ENCODE peak calls at places on chromosome 22, in five cellular contexts. A, D, L, T and Z are unnamed samples.

GRCh38 chr22:50250555-50251471 is at the start of gene HDAC10:
- DNase-seq in A (no peak), D (peak; percentile 88), L (peak; percentile 84), T (peak; percentile 81), Z (peak; percentile 96)

GRCh38 chr22:50627914-50628542 is at the start of gene ARSA:
- DNase-seq in A (no peak), D (peak; percentile 82), L (peak; percentile 58), T (peak; percentile 76), Z (peak; percentile 91)

GRCh38 chr22:46082633-46083032 is 67.7 kb upstream of the PPARA start:
- DNase-seq in A (no peak), D (no peak), L (no peak), T (no peak), Z (no peak)

GRCh38 chr22:17257091-17257490 is 37.9 kb upstream of the ADA2 start:
- DNase-seq in A (no peak), D (no peak), L (no peak), T (no peak), Z (no peak)

GRCh38 chr22:42902875-42903510 is 45.9 kb upstream of the ARFGAP3 start:
- DNase-seq in A (no peak), D (no peak), L (no peak), T (no peak), Z (no peak)

GRCh38 chr22:34971456-34971855 is 94.5 kb upstream of the ISX start:
- DNase-seq in A (no peak), D (no peak), L (no peak), T (no peak), Z (no peak)

GRCh38 chr22:50218996-50219727 is 18.4 kb downstream of the SELENOO start:
- DNase-seq in A (no peak), D (no peak), L (no peak), T (peak; percentile 88), Z (no peak)

GRCh38 chr22:19674129-19674928 is 40.0 kb upstream of the SEPTIN5 start:
- DNase-seq in A (no peak), D (no peak), L (no peak), T (no peak), Z (no peak)

GRCh38 chr22:37735054-37735453 is 38.2 kb downstream of the TRIOBP start:
- DNase-seq in A (no peak), D (no peak), L (no peak), T (no peak), Z (no peak)

GRCh38 chr22:48896766-48897637 is 930.7 kb downstream of the BRD1 start:
- DNase-seq in A (no peak), D (no peak), L (no peak), T (no peak), Z (no peak)

GRCh38 chr22:21921184-21921721 is 31.4 kb downstream of the PPM1F start:
- DNase-seq in A (no peak), D (no peak), L (no peak), T (no peak), Z (no peak)

GRCh38 chr22:22554324-22555284 is 4.5 kb downstream of the PRAME start:
- DNase-seq in A (no peak), D (no peak), L (no peak), T (no peak), Z (peak; percentile 44)

GRCh38 chr22:37571258-37571991 is 8.5 kb downstream of the LGALS2 start:
- DNase-seq in A (no peak), D (no peak), L (no peak), T (no peak), Z (no peak)

GRCh38 chr22:32617271-32617670 is 142.7 kb downstream of the FBXO7 start:
- DNase-seq in A (no peak), D (no peak), L (no peak), T (no peak), Z (no peak)

GRCh38 chr22:29987143-29987542 is 93.1 kb upstream of the HORMAD2 start:
- DNase-seq in A (no peak), D (no peak), L (no peak), T (no peak), Z (no peak)

GRCh38 chr22:42257386-42257785 is 13.1 kb downstream of the TCF20 start:
- DNase-seq in A (no peak), D (no peak), L (no peak), T (no peak), Z (no peak)

GRCh38 chr22:24996420-24996952 is 44.0 kb downstream of the KIAA1671 start:
- DNase-seq in A (no peak), D (no peak), L (no peak), T (no peak), Z (no peak)

GRCh38 chr22:41833369-41834004 is 582 bp downstream of the SREBF2 start:
- DNase-seq in A (no peak), D (peak; percentile 83), L (peak; percentile 19), T (peak; percentile 47), Z (peak; percentile 61)

GRCh38 chr22:28973352-28973751 is 88.3 kb downstream of the C22orf31 start:
- DNase-seq in A (no peak), D (no peak), L (no peak), T (no peak), Z (no peak)

GRCh38 chr22:20424937-20425587 is 12.6 kb downstream of the SCARF2 start:
- DNase-seq in A (no peak), D (no peak), L (no peak), T (no peak), Z (no peak)

GRCh38 chr22:46775364-46775758 is 12.9 kb downstream of the TBC1D22A start:
- DNase-seq in A (no peak), D (no peak), L (no peak), T (no peak), Z (no peak)

GRCh38 chr22:30212996-30213441 is 33.5 kb downstream of the LIF start:
- DNase-seq in A (no peak), D (no peak), L (no peak), T (no peak), Z (no peak)

GRCh38 chr22:27372969-27373670 is 428.4 kb downstream of the MN1 start:
- DNase-seq in A (no peak), D (no peak), L (no peak), T (peak; percentile 34), Z (no peak)

GRCh38 chr22:29269731-29270474 is 1.8 kb downstream of the EWSR1 start:
- DNase-seq in A (no peak), D (no peak), L (no peak), T (no peak), Z (no peak)

GRCh38 chr22:20563464-20563906 is 56.1 kb downstream of the MED15 start:
- DNase-seq in A (no peak), D (no peak), L (no peak), T (no peak), Z (no peak)

GRCh38 chr22:35914665-35915476 is 113.8 kb downstream of the RBFOX2 start:
- DNase-seq in A (peak; percentile 91), D (no peak), L (no peak), T (peak; percentile 84), Z (no peak)

GRCh38 chr22:20741634-20742581 is 32.0 kb upstream of the SERPIND1 start:
- DNase-seq in A (no peak), D (no peak), L (peak; percentile 26), T (no peak), Z (peak; percentile 67)

GRCh38 chr22:24232124-24232523 is 12.8 kb downstream of the GGT5 start:
- DNase-seq in A (no peak), D (no peak), L (no peak), T (no peak), Z (no peak)